ENCODE peak calls at places on chromosomes 7 and 10, in five cellular contexts. M is HepG2, O is K562, U is GM12878, Z is IMR-90. B is an unnamed sample.

GRCh38 chr7:57425969-57426628 is 23.9 kb upstream of the ZNF716 start:
- DNase-seq in M (no peak), O (no peak), U (no peak), Z (no peak), B (peak)

GRCh38 chr7:132472463-132473120 is 103.7 kb downstream of the PLXNA4 start:
- DNase-seq in M (no peak), O (no peak), U (no peak), Z (no peak), B (peak)

GRCh38 chr10:95792874-95793285 is 36.9 kb downstream of the ENTPD1 start:
- DNase-seq in M (no peak), O (no peak), U (peak), Z (peak), B (no peak)

GRCh38 chr7:107446531-107446930 is 23.3 kb upstream of the GPR22 start:
- DNase-seq in M (no peak), O (no peak), U (no peak), Z (peak), B (no peak)

GRCh38 chr10:29392376-29393021 is 103.6 kb downstream of the LYZL1 start:
- DNase-seq in M (peak), O (peak), U (no peak), Z (peak), B (peak)

GRCh38 chr7:36746347-36746746 is 22.1 kb upstream of the AOAH start:
- DNase-seq in M (no peak), O (no peak), U (no peak), Z (peak), B (no peak)

GRCh38 chr10:92240289-92241157 is 50.4 kb downstream of the CPEB3 start:
- DNase-seq in M (peak), O (peak), U (peak), Z (peak), B (peak)

GRCh38 chr10:23345861-23346260 is 1.3 kb upstream of the C10orf67 start:
- DNase-seq in M (peak), O (no peak), U (no peak), Z (peak), B (no peak)

GRCh38 chr10:13276749-13277394 is 23.0 kb downstream of the PHYH start:
- DNase-seq in M (no peak), O (no peak), U (no peak), Z (peak), B (peak)

GRCh38 chr7:6294839-6295238 is 22.4 kb upstream of the CYTH3 start:
- DNase-seq in M (no peak), O (no peak), U (no peak), Z (no peak), B (no peak)

GRCh38 chr7:88167223-88167622 is 52.6 kb downstream of the SRI start:
- DNase-seq in M (no peak), O (no peak), U (no peak), Z (no peak), B (peak)

GRCh38 chr7:65216469-65216868 is 157.2 kb upstream of the ZNF92 start:
- DNase-seq in M (peak), O (no peak), U (no peak), Z (peak), B (peak)

GRCh38 chr7:131431289-131431688 is 103.6 kb downstream of the MKLN1 start:
- DNase-seq in M (no peak), O (no peak), U (no peak), Z (peak), B (no peak)

GRCh38 chr7:78786055-78786454 is 667.4 kb downstream of the MAGI2 start:
- DNase-seq in M (no peak), O (no peak), U (no peak), Z (no peak), B (no peak)

GRCh38 chr7:25117226-25118047 is 7.6 kb downstream of the CYCS start:
- DNase-seq in M (peak), O (no peak), U (peak), Z (peak), B (no peak)

GRCh38 chr10:79123547-79123963 is 54.8 kb downstream of the ZMIZ1 start:
- DNase-seq in M (no peak), O (no peak), U (no peak), Z (no peak), B (no peak)

GRCh38 chr10:70664702-70665195 is 7.6 kb upstream of the ADAMTS14 start:
- DNase-seq in M (peak), O (peak), U (no peak), Z (peak), B (peak)

GRCh38 chr7:907158-907980 is 31.0 kb downstream of the GET4 start:
- DNase-seq in M (no peak), O (no peak), U (no peak), Z (no peak), B (no peak)

GRCh38 chr10:4639960-4640359 is 186.0 kb upstream of the AKR1E2 start:
- DNase-seq in M (no peak), O (no peak), U (no peak), Z (no peak), B (no peak)

GRCh38 chr7:49255061-49255460 is 330.7 kb downstream of the CDC14C start:
- DNase-seq in M (no peak), O (no peak), U (no peak), Z (no peak), B (no peak)

GRCh38 chr7:153087498-153087897 is 327.9 kb downstream of the ACTR3B start:
- DNase-seq in M (no peak), O (peak), U (no peak), Z (no peak), B (peak)

GRCh38 chr7:26208040-26208439 is 6.5 kb downstream of the CBX3 start:
- DNase-seq in M (no peak), O (no peak), U (no peak), Z (no peak), B (peak)

GRCh38 chr7:55157347-55158105 is 138.7 kb downstream of the EGFR start:
- DNase-seq in M (no peak), O (no peak), U (no peak), Z (no peak), B (no peak)

GRCh38 chr10:818010-818409 is 113.5 kb downstream of the LARP4B start:
- DNase-seq in M (no peak), O (no peak), U (no peak), Z (no peak), B (no peak)

GRCh38 chr7:116367171-116367813 is 132.2 kb upstream of the CAV2 start:
- DNase-seq in M (no peak), O (no peak), U (no peak), Z (no peak), B (no peak)
- H2AFZ ChIP-seq in M (no peak), O (no peak), U (no peak), Z (peak), B (no peak)

GRCh38 chr10:72688208-72688651 is 3.7 kb upstream of the MCU start:
- DNase-seq in M (peak), O (peak), U (no peak), Z (peak), B (no peak)
- TF ChIP-seq SMC3 in M (no peak), O (no peak), U (no peak), Z (no peak), B (no peak)

DNA sequence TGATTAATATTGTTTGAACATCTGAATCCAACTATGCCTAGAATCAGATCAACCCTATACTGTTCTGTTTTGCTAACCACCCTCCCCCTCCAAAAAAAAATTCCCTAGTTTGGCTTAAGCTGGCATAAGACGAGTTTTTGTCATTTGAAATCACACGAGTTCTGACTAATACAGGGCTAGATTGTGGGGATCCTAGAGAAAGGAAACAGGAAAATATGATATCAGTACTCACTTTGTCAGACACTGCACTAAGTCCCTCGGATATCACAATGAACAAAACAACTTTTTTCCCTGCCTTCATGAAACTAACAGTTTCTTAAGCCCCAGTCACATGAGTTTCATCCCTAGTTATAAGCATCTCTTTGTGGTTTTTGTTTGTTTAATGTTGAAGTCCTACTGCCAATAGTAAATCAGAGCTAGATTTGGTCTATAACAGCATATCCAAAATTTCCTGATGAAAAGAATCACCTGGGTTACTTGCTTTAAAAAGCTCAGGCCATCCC is 118.5 kb downstream of the ITGB8 start:
- DNase-seq in M (no peak), O (no peak), U (no peak), Z (no peak), B (no peak)
- H2AFZ ChIP-seq in M (no peak), O (no peak), U (no peak), Z (no peak), B (no peak)

DNA sequence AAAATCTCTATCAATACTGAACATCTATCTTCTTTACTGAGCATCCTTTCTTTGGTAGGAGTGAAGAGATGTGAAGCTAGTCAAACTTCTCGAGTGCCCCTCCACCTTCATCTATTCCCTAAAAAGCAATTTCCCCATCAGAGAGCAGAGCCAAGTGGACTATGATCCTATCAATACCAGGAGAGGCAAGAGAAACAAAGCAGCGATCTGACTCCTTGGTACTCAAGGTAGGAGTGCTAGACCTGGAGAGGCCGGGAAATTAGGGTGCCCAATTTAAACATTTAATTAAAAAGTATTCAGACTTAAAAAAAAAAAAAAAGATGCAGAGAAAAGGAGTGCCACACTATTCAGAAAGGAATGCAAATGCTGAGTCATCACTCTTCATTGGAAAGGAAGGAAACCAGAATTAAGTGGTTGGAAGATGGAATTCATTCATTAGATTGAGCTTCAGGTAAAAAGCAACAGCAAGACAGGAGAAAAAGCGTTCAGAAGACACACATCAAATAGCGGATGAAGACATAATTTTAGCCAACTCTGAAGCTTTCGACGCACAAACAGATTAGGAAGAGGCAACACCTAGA is 1.5 kb downstream of the TIAL1 start:
- DNase-seq in M (peak), O (no peak), U (no peak), Z (peak), B (no peak)
- TF ChIP-seq SMC3 in M (no peak), O (no peak), U (no peak), Z (no peak), B (no peak)

GRCh38 chr7:142807855-142808460 is 37.2 kb downstream of the PRSS2 start:
- DNase-seq in M (no peak), O (peak), U (peak), Z (peak), B (no peak)
- H2AFZ ChIP-seq in M (no peak), O (no peak), U (peak), Z (no peak), B (no peak)

DNA sequence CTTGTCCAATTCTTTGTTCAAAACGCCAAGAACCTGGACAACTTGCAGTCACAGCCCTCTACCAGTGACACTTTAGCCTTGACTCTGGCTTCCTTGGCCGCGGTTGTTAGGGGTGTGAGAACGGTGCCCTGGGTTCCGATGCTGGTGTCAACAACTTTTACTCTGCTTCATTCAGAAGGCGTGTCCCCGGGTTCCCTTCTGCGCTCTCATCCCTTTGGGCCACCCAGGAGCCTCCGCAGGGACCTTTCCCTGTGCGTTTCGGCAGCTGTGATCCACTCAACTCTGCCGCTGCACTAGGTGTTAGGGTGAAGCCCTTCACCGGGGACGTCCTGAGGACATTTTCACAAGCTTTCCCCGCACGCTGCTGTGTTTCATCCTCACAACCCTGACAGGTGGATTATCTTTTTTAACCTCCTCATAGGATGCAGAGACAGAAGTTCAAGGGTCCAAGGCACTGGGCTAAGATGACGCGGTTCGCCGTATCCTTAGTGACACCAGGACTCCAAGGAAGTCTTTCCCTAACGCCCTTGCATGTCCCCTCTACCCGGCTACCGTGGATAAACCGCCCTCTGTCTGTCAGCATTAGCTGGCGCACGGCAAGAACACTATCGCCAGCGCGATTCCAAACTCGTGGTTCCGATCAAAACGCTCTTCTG is 133.5 kb upstream of the SHH start:
- DNase-seq in M (no peak), O (no peak), U (no peak), Z (no peak), B (no peak)
- TF ChIP-seq SMC3 in M (no peak), O (no peak), U (no peak), Z (no peak), B (no peak)

DNA sequence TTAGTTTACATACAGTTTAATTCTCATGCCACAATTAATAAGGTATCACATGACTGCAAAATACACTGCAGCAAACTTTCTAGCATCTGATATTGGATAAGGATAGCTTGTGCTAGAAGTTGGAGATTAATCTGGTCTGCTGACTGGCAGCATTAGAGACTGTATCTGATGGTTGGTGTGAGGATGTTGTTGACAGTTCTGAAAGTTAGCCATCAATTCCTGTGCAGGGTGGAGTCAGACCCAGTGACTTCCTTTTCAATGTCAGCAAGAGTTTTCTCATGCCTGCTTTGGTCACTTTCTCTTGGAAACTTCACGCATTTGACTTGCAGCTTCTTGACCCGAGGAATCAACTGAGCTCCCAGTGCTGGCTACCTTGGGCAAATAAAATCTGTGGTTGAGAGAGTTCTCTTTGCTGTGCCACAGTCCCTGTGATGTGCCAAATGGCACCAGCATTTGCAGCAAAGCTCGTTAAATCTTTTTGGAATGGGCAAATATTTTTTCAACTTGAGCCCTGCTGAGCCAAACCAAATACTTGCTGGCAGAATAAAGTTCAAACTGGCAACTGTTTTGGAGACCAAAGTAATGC is 233.0 kb downstream of the TRIL start:
- DNase-seq in M (no peak), O (no peak), U (no peak), Z (no peak), B (no peak)
- H2AFZ ChIP-seq in M (no peak), O (no peak), U (no peak), Z (no peak), B (no peak)

B was measured in SK-N-SH.